ENCODE peak calls at places on chromosomes 4 and X, in five cellular contexts. One of them, this sample, is unnamed.

GRCh38 chr4:98828801-98829200 is 100.1 kb downstream of the EIF4E start:
- DNase-seq in HCT116: peak; percentile 19
- DNase-seq in PC-3: peak; percentile 76
- DNase-seq in MM.1S: no peak
- DNase-seq in GM23248: peak; percentile 7
- DNase-seq in this sample: peak; percentile 45

GRCh38 chr4:126702747-126703146 is 930.0 kb upstream of the INTU start:
- DNase-seq in HCT116: no peak
- DNase-seq in PC-3: no peak
- DNase-seq in GM23248: no peak
- DNase-seq in MM.1S: no peak
- DNase-seq in this sample: no peak

GRCh38 chr4:145545538-145546224 is 64.0 kb downstream of the SMAD1 start:
- DNase-seq in MM.1S: no peak
- DNase-seq in HCT116: peak; percentile 41
- DNase-seq in PC-3: peak; percentile 97
- DNase-seq in GM23248: peak; percentile 76
- DNase-seq in this sample: no peak

GRCh38 chrX:1453951-1454785 is 1.5 kb upstream of the ASMTL start:
- DNase-seq in PC-3: peak; percentile 82
- DNase-seq in HCT116: peak; percentile 36
- DNase-seq in MM.1S: peak; percentile 81
- DNase-seq in GM23248: peak; percentile 83
- DNase-seq in this sample: peak; percentile 91

GRCh38 chr4:163590609-163591264 is 96.2 kb downstream of the TMA16 start:
- DNase-seq in HCT116: no peak
- DNase-seq in PC-3: peak; percentile 63
- DNase-seq in GM23248: no peak
- DNase-seq in MM.1S: no peak
- DNase-seq in this sample: no peak

GRCh38 chrX:20173856-20174255 is 32.2 kb upstream of the EIF1AX start:
- DNase-seq in MM.1S: no peak
- DNase-seq in GM23248: no peak
- DNase-seq in HCT116: no peak
- DNase-seq in PC-3: peak; percentile 40
- DNase-seq in this sample: no peak

GRCh38 chr4:128386761-128387599 is 99.4 kb upstream of the PGRMC2 start:
- DNase-seq in HCT116: peak; percentile 67
- DNase-seq in GM23248: peak; percentile 98
- DNase-seq in MM.1S: no peak
- DNase-seq in PC-3: peak; percentile 82
- DNase-seq in this sample: no peak

GRCh38 chrX:46575991-46576392 is 2.4 kb downstream of the CHST7 start:
- DNase-seq in PC-3: peak; percentile 32
- DNase-seq in MM.1S: no peak
- DNase-seq in GM23248: peak; percentile 30
- DNase-seq in HCT116: no peak
- DNase-seq in this sample: peak; percentile 24

GRCh38 chrX:132023117-132023895 is at the start of gene STK26:
- DNase-seq in HCT116: peak; percentile 43
- DNase-seq in PC-3: peak; percentile 84
- DNase-seq in GM23248: peak; percentile 65
- DNase-seq in MM.1S: peak; percentile 71
- DNase-seq in this sample: peak; percentile 88

GRCh38 chrX:44785652-44786051 is 58.2 kb upstream of the DUSP21 start:
- DNase-seq in PC-3: peak; percentile 92
- DNase-seq in GM23248: peak; percentile 93
- DNase-seq in MM.1S: no peak
- DNase-seq in HCT116: no peak
- DNase-seq in this sample: no peak

GRCh38 chr4:136495076-136495475 is 1037.2 kb downstream of the PCDH18 start:
- DNase-seq in MM.1S: no peak
- DNase-seq in PC-3: no peak
- DNase-seq in GM23248: no peak
- DNase-seq in HCT116: no peak
- DNase-seq in this sample: peak; percentile 3

GRCh38 chr4:1470816-1471442 is 64.7 kb upstream of the NKX1-1 start:
- DNase-seq in HCT116: no peak
- DNase-seq in MM.1S: no peak
- DNase-seq in GM23248: no peak
- DNase-seq in PC-3: no peak
- DNase-seq in this sample: no peak

GRCh38 chr4:150343796-150344195 is 238.2 kb upstream of the MAB21L2 start:
- DNase-seq in MM.1S: no peak
- DNase-seq in GM23248: no peak
- DNase-seq in HCT116: no peak
- DNase-seq in PC-3: no peak
- DNase-seq in this sample: peak; percentile 22

GRCh38 chr4:139301821-139302611 is at the start of gene NDUFC1:
- DNase-seq in MM.1S: peak; percentile 65
- DNase-seq in PC-3: peak; percentile 37
- DNase-seq in GM23248: peak; percentile 80
- DNase-seq in HCT116: no peak
- DNase-seq in this sample: peak; percentile 72

GRCh38 chr4:147492301-147492700 is 11.4 kb downstream of the EDNRA start:
- DNase-seq in PC-3: no peak
- DNase-seq in GM23248: no peak
- DNase-seq in HCT116: no peak
- DNase-seq in MM.1S: no peak
- DNase-seq in this sample: no peak

GRCh38 chr4:137180349-137180748 is 351.9 kb downstream of the PCDH18 start:
- DNase-seq in MM.1S: no peak
- DNase-seq in GM23248: no peak
- DNase-seq in PC-3: no peak
- DNase-seq in HCT116: peak; percentile 1
- DNase-seq in this sample: peak; percentile 40

GRCh38 chr4:173167793-173168395 is 717 bp upstream of the GALNT7 start:
- DNase-seq in MM.1S: peak; percentile 45
- DNase-seq in GM23248: peak; percentile 57
- DNase-seq in HCT116: peak; percentile 52
- DNase-seq in PC-3: peak; percentile 48
- DNase-seq in this sample: peak; percentile 67

GRCh38 chr4:81715335-81715734 is 243.6 kb upstream of the RASGEF1B start:
- DNase-seq in HCT116: no peak
- DNase-seq in MM.1S: no peak
- DNase-seq in GM23248: no peak
- DNase-seq in PC-3: no peak
- DNase-seq in this sample: peak; percentile 74

GRCh38 chr4:154004450-154004849 is 215.6 kb upstream of the SFRP2 start:
- DNase-seq in PC-3: no peak
- DNase-seq in HCT116: no peak
- DNase-seq in MM.1S: no peak
- DNase-seq in GM23248: peak; percentile 53
- DNase-seq in this sample: no peak

GRCh38 chrX:50469206-50469605 is 1.4 kb downstream of the DGKK start:
- DNase-seq in GM23248: no peak
- DNase-seq in MM.1S: no peak
- DNase-seq in HCT116: no peak
- DNase-seq in PC-3: no peak
- DNase-seq in this sample: peak; percentile 47
- TF ChIP-seq EZH2 in GM23248: no peak
- TF ChIP-seq EZH2 in MM.1S: no peak
- TF ChIP-seq EZH2 in HCT116: no peak
- TF ChIP-seq EZH2 in PC-3: no peak
- TF ChIP-seq EZH2 in this sample: peak; percentile 30

DNA sequence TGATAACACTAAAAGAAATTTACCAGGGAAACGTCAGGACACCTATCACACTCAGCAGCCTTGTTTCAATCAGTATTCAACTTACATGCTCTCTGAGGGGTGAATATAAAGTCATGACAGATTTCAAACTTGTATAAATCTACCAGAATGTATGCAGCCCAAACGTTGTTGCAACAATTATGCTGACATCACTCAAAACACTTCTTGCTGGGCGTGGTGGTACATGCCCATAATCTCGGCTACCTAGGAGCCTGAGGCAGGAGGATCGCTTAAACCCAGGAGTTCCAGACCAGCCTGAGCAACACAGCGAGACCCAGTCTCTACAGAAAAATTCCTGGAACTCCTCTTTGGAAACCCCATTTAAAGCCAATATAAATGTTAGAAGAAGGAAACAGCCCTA is 266.6 kb upstream of the GPC4 start:
- DNase-seq in PC-3: no peak
- DNase-seq in HCT116: no peak
- DNase-seq in MM.1S: no peak
- DNase-seq in GM23248: no peak
- DNase-seq in this sample: no peak
- H3K9ac ChIP-seq in PC-3: no peak overlapping the region
- H3K9ac ChIP-seq in HCT116: no peak overlapping the region
- H3K9ac ChIP-seq in MM.1S: no peak overlapping the region
- H3K9ac ChIP-seq in GM23248: no peak overlapping the region
- H3K9ac ChIP-seq in this sample: no peak overlapping the region

DNA sequence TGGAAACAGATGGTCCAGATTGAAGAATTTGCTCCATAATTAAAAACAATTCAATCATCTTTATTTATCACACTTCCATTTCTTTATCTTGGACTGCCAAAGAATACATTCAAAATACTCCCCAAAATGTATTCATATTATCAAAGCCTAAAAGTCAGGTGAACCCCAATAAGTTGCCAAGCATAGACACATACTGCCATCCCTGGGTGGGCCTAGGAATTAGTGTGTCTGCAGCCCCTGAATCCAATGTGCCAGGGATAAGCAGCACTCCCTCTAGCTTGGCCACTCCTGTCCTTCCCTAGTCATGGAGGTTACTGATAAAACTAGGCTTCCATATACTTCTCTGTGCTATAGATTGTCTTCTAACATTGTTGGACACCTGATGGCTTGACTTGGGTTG is 199.9 kb downstream of the TENM3 start:
- DNase-seq in PC-3: no peak
- DNase-seq in HCT116: no peak
- DNase-seq in MM.1S: no peak
- DNase-seq in GM23248: no peak
- DNase-seq in this sample: no peak
- TF ChIP-seq EZH2phosphoT487 in PC-3: no peak
- TF ChIP-seq EZH2phosphoT487 in HCT116: no peak
- TF ChIP-seq EZH2phosphoT487 in MM.1S: no peak
- TF ChIP-seq EZH2phosphoT487 in GM23248: no peak
- TF ChIP-seq EZH2phosphoT487 in this sample: no peak

GRCh38 chr4:16085822-16086221 is 2.0 kb upstream of the PROM1 start:
- DNase-seq in MM.1S: peak; percentile 78
- DNase-seq in GM23248: no peak
- DNase-seq in HCT116: no peak
- DNase-seq in PC-3: no peak
- DNase-seq in this sample: no peak

GRCh38 chr4:16082038-16082423 is 1.8 kb downstream of the PROM1 start:
- DNase-seq in MM.1S: no peak
- DNase-seq in PC-3: no peak
- DNase-seq in GM23248: peak; percentile 8
- DNase-seq in HCT116: no peak
- DNase-seq in this sample: no peak

GRCh38 chr4:16079046-16079445 is 4.8 kb downstream of the PROM1 start:
- DNase-seq in MM.1S: peak; percentile 15
- DNase-seq in GM23248: no peak
- DNase-seq in PC-3: no peak
- DNase-seq in HCT116: no peak
- DNase-seq in this sample: no peak

GRCh38 chr4:16082424-16083216 is 1.2 kb downstream of the PROM1 start:
- DNase-seq in MM.1S: no peak
- DNase-seq in PC-3: no peak
- DNase-seq in GM23248: peak; percentile 25
- DNase-seq in HCT116: no peak
- DNase-seq in this sample: peak; percentile 95

DNA sequence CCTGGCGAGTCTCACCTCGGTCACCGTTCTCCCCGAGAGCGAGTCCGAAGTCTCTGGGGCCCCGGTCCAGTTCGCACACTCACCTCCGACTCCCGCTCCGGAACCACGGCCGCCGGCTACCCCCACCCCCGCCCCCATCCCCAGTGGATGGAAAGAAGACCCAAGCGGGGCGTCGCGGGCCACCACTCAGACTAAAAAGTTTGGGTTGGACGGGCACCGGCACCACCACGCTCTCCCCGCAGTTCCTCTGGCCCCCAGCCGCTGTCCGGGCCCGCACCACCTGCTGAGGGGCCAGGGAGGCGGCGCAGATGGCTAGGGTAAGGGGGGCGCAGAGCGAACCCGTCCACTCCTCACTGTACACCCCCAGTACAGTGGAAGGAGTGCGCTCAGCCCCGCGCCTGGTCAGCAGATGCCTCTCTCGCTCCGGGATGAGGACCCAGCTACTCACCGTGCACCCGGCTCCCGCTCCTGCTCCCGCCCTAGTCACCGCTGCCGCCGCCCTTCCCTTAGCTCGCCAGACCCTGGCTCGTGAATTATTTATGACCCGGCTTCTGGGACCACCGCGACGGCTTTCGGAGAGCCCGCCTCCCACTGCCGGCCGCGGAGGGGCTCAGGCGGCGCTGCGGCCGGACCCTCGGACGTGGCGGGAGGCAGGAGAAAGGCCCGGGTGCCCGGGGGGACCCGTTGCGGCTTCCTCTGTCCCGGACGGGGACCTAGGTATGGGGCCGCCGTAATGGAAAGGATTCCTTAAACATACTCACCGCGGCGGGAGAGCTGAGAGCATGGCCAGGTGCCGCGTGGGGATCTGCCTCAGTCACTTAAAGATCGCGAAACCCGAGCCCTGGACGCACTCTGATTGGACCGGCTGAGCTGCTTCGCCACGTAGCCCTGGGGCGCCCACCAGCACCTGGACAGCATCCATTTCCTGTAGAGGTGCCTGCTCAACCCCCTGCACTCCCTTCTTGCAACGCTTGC is at the start of gene PROM1:
- DNase-seq in HCT116: peak; percentile 37
- DNase-seq in PC-3: no peak
- DNase-seq in GM23248: peak; percentile 16
- DNase-seq in MM.1S: no peak
- DNase-seq in this sample: peak; percentile 83
- TF ChIP-seq EZH2 in HCT116: no peak
- TF ChIP-seq EZH2 in PC-3: no peak
- TF ChIP-seq EZH2 in GM23248: peak; percentile 93
- TF ChIP-seq EZH2 in MM.1S: no peak
- TF ChIP-seq EZH2 in this sample: peak; percentile 40

GRCh38 chr4:13906727-13907126 is 279.2 kb upstream of the BOD1L1 start:
- DNase-seq in MM.1S: no peak
- DNase-seq in GM23248: peak; percentile 39
- DNase-seq in PC-3: no peak
- DNase-seq in HCT116: no peak
- DNase-seq in this sample: no peak
- H3K9ac ChIP-seq in MM.1S: no peak overlapping the region
- H3K9ac ChIP-seq in GM23248: peak overlapping the region; percentile 52
- H3K9ac ChIP-seq in PC-3: peak overlapping the region; percentile 80
- H3K9ac ChIP-seq in HCT116: no peak overlapping the region
- H3K9ac ChIP-seq in this sample: no peak overlapping the region

GRCh38 chr4:143294310-143294709 is 42.4 kb upstream of the GAB1 start:
- DNase-seq in HCT116: no peak
- DNase-seq in MM.1S: no peak
- DNase-seq in GM23248: peak; percentile 36
- DNase-seq in PC-3: no peak
- DNase-seq in this sample: no peak
- TF ChIP-seq EZH2phosphoT487 in HCT116: no peak
- TF ChIP-seq EZH2phosphoT487 in MM.1S: no peak
- TF ChIP-seq EZH2phosphoT487 in GM23248: no peak
- TF ChIP-seq EZH2phosphoT487 in PC-3: no peak
- TF ChIP-seq EZH2phosphoT487 in this sample: no peak

This sample was measured in neural progenitor cell.